ENCODE peak calls at places on chromosomes 2 and 18, in six cellular contexts. N is spleen; R is GM13976; T is CD8-positive, alpha-beta T cell; Z is GM12865; A is HFFc6. H is an unnamed sample.

GRCh38 chr2:13201924-13202323 is 485.2 kb downstream of the TRIB2 start:
- DNase-seq in N (no peak), R (no peak), T (no peak), Z (no peak), A (no peak), H (peak)

GRCh38 chr2:150042844-150043503 is 444.5 kb downstream of the RND3 start:
- DNase-seq in N (no peak), R (no peak), T (no peak), Z (no peak), A (no peak), H (no peak)

GRCh38 chr2:100281521-100282438 is 40.5 kb downstream of the LONRF2 start:
- DNase-seq in N (no peak), R (no peak), T (no peak), Z (no peak), A (no peak), H (no peak)

GRCh38 chr2:12819098-12819465 is 102.3 kb downstream of the TRIB2 start:
- DNase-seq in N (no peak), R (no peak), T (no peak), Z (no peak), A (peak), H (peak)

GRCh38 chr2:189178726-189179606 is 595 bp downstream of the COL5A2 start:
- DNase-seq in N (no peak), R (no peak), T (no peak), Z (no peak), A (peak), H (peak)

GRCh38 chr2:241413929-241414580 is 58.0 kb downstream of the FARP2 start:
- DNase-seq in N (no peak), R (no peak), T (no peak), Z (no peak), A (no peak), H (peak)

GRCh38 chr2:33602216-33602830 is 3.2 kb upstream of the FAM98A start:
- DNase-seq in N (no peak), R (no peak), T (no peak), Z (no peak), A (peak), H (no peak)

GRCh38 chr2:6877402-6878305 is at the start of gene RSAD2:
- DNase-seq in N (peak), R (no peak), T (no peak), Z (peak), A (no peak), H (peak)

GRCh38 chr2:226661789-226662545 is 137.7 kb downstream of the IRS1 start:
- DNase-seq in N (no peak), R (no peak), T (no peak), Z (no peak), A (peak), H (peak)

GRCh38 chr2:170073288-170073687 is 104.7 kb upstream of the MYO3B start:
- DNase-seq in N (no peak), R (no peak), T (no peak), Z (no peak), A (peak), H (peak)

GRCh38 chr2:186431306-186431705 is 54.8 kb upstream of the ZC3H15 start:
- DNase-seq in N (no peak), R (no peak), T (no peak), Z (no peak), A (no peak), H (no peak)

GRCh38 chr2:54558188-54558975 is 102.3 kb downstream of the SPTBN1 start:
- DNase-seq in N (peak), R (peak), T (peak), Z (peak), A (peak), H (peak)

GRCh38 chr2:128777091-128778045 is 458.7 kb upstream of the HS6ST1 start:
- DNase-seq in N (peak), R (no peak), T (no peak), Z (no peak), A (no peak), H (no peak)

GRCh38 chr2:40127890-40128548 is 323.9 kb downstream of the SLC8A1 start:
- DNase-seq in N (no peak), R (no peak), T (no peak), Z (no peak), A (peak), H (no peak)

GRCh38 chr2:65660340-65660739 is 227.9 kb upstream of the SPRED2 start:
- DNase-seq in N (no peak), R (no peak), T (no peak), Z (no peak), A (no peak), H (no peak)

GRCh38 chr18:79540161-79540913 is 139.3 kb upstream of the CTDP1 start:
- DNase-seq in N (peak), R (no peak), T (no peak), Z (no peak), A (no peak), H (peak)

GRCh38 chr18:31875301-31875700 is 67.6 kb downstream of the TRAPPC8 start:
- DNase-seq in N (no peak), R (no peak), T (no peak), Z (no peak), A (no peak), H (no peak)

GRCh38 chr18:79771446-79772107 is 26.2 kb upstream of the KCNG2 start:
- DNase-seq in N (peak), R (no peak), T (no peak), Z (no peak), A (no peak), H (no peak)

GRCh38 chr18:26863122-26863879 is 2.2 kb downstream of the AQP4 start:
- DNase-seq in N (no peak), R (no peak), T (no peak), Z (no peak), A (no peak), H (peak)

GRCh38 chr2:107785756-107786155 is 40.9 kb upstream of the RGPD4 start:
- DNase-seq in N (no peak), R (no peak), T (no peak), Z (no peak), A (no peak), H (no peak)

GRCh38 chr18:23230688-23231087 is 95.4 kb downstream of the CABLES1 start:
- DNase-seq in N (no peak), R (no peak), T (no peak), Z (no peak), A (peak), H (no peak)

GRCh38 chr18:65057439-65058083 is 693.3 kb upstream of the CDH7 start:
- DNase-seq in N (no peak), R (no peak), T (no peak), Z (no peak), A (no peak), H (no peak)

GRCh38 chr2:218252509-218253247 is 8.1 kb upstream of the GPBAR1 start:
- DNase-seq in N (no peak), R (no peak), T (no peak), Z (no peak), A (no peak), H (no peak)

GRCh38 chr2:169824373-169825333 is at the start of gene METTL5:
- DNase-seq in N (peak), R (peak), T (peak), Z (peak), A (peak), H (peak)

GRCh38 chr18:79058007-79058406 is 11.2 kb upstream of the ATP9B start:
- DNase-seq in N (no peak), R (peak), T (no peak), Z (peak), A (no peak), H (no peak)

DNA sequence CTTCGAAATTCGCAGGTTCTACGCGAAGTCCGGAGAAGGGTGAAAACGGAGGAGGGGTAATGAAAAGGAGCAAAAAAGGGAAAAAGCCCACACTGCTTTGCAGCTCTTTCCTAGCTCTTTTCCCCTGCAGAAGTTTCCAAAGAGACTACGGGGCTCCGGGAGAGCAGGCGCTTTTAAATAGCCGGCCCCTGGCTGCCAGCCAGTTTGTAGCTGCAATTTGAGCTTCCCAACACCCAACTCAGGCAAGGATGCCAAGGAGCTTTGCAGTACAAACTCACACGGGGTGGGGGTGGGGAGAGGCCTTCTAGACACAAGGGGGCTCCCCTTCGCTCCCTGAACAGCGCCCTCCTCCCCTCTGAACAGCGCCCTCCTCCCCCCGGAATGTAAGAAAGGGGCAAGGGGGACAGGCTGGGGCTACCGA is at the start of gene IGFBP5:
- DNase-seq in N (no peak), R (no peak), T (no peak), Z (no peak), A (peak), H (no peak)
- TF ChIP-seq CTCF in N (no peak), R (no peak), T (no peak), Z (no peak), A (peak), H (peak)

GRCh38 chr2:29644949-29645348 is 276.4 kb downstream of the ALK start:
- DNase-seq in N (no peak), R (no peak), T (no peak), Z (no peak), A (no peak), H (no peak)
- TF ChIP-seq CTCF in N (no peak), R (no peak), T (no peak), Z (no peak), A (peak), H (peak)

DNA sequence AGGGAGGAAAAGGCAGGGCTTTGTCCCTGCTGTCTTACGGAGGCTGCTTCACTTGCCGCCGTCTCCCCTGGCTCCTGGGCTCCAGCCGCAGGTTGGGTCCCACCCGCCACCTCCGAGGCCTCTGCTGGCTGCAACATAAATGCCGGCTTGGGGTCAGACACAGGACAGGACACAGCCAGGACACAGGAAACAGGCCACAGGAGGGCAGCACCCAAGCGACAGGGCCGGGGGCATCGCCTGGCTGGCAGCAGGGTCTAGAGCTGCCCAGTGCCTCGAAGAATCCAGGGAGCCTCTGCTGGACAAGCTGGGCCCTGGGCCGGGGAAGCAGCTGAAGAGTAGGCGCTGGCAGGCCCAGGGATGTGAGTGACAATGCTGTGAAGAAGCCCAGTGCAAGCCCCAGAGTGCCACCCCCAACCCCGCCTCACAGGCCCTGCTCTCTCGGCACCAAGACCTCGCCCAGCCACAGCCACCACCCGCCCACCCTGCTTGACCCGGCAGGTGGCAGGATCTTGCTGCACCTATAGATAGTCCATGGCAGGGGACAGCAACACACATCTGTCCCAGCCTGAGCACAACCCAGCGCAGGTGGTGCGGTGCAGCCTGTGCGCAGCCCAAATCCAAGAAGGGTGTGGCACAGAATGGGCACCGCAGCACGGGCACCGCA is 55.7 kb downstream of the BIN1 start:
- DNase-seq in N (peak), R (peak), T (no peak), Z (no peak), A (no peak), H (no peak)
- TF ChIP-seq CTCF in N (no peak), R (no peak), T (no peak), Z (no peak), A (peak), H (peak)

DNA sequence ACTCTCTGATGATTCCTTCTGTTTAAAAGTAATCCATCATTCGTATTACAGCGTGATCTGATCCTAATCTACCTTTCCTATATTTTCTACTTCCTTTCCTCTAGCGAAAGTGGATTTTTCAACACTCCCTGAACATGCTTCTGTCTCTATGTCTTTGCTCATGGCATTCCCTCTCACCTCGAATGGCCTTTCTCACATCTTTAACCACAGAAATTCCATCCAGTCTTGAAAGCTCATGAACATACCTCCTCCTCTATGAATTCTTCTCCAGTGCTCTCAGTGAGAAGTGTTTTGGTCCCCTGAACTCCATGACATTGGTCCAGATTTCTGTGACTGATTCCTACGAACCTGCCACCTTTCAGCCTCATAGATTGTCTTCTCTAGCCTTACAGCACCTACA is 323.2 kb downstream of the RAD51AP2 start:
- DNase-seq in N (no peak), R (no peak), T (no peak), Z (no peak), A (no peak), H (no peak)
- TF ChIP-seq CTCF in N (no peak), R (no peak), T (no peak), Z (no peak), A (no peak), H (no peak)

GRCh38 chr2:129905664-129906081 is 73.8 kb upstream of the RAB6C start:
- DNase-seq in N (no peak), R (no peak), T (no peak), Z (no peak), A (no peak), H (no peak)
- TF ChIP-seq CTCF in N (no peak), R (no peak), T (no peak), Z (no peak), A (no peak), H (no peak)

DNA sequence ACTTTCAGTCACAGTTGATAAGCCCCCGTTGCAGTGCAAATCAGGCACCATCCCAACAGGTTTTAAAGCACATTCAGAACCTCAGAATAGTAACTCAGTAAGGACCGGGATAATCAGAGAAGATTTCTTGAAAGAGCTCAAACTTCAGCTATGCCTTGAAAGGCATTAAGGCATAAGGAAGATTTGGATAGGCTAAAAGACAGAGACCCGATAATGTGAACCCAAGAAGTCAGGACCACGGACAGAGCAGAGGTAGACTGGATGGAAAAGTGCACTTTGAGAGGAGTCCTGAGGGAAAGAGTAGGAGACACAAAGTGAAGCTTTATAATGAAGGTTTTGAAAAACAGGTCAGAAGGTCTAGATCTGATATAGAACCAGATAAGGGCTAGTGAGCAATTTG is 36.9 kb upstream of the KLF7 start:
- DNase-seq in N (no peak), R (no peak), T (no peak), Z (no peak), A (peak), H (no peak)
- TF ChIP-seq CTCF in N (no peak), R (no peak), T (no peak), Z (no peak), A (no peak), H (no peak)

DNA sequence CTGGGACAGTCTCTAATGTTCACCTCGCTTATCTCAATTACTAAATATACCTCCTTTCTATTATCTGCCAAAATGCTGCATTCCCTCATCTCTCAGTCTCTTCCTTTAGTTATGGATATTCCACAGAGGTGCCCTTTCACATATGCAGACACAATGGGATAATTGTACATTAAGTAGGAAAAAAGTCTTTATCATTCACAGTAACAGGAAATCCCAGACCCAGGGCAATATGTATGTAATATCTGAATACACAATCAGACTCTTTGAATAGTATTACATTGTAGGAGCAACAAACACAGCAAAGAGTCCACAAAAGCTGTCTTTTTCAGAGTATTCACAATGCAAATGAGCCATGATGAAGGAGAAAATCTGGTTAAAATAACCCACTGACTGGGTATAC is 1399.0 kb upstream of the ZEB2 start:
- DNase-seq in N (no peak), R (no peak), T (no peak), Z (no peak), A (no peak), H (no peak)
- TF ChIP-seq CTCF in N (no peak), R (no peak), T (no peak), Z (no peak), A (no peak), H (no peak)

H was measured in foreskin keratinocyte.